ENCODE peak calls at places on chromosomes 7 and 10, in eight cellular contexts. T is stimulated activated CD8-positive, alpha-beta memory T cell treated with anti-CD3 and anti-CD28 coated beads, Interleukin-15, amount 100 ng/mL, for 24 hours; Q is stimulated activated CD4-positive, alpha-beta T cell treated with anti-CD3 and anti-CD28 coated beads, TNF-alpha, amount 100 ng/mL, for 24 hours; C is Daoy; X is pancreas; P is non-pigmented ciliary epithelial cell; E is stimulated activated naive B cell treated with anti-CD40 and anti-IgM and Interleukin-4, amounts not matched to agents 10 μg/mL and 1 μg/mL and 100 μg/mL, for 72 hours; I is Right ventricle myocardium superior. F is an unnamed sample.

GRCh38 chr10:62079885-62080559 is 178.5 kb downstream of the ARID5B start:
- DNase-seq in T (no peak), Q (no peak), I (no peak), E (peak), C (no peak), P (no peak), X (no peak), F (no peak)

GRCh38 chr10:49272251-49273081 is 26.5 kb upstream of the C10orf71 start:
- DNase-seq in E (peak), X (no peak), T (no peak), P (no peak), Q (no peak), C (peak), I (peak), F (no peak)

GRCh38 chr10:62082729-62083412 is 181.4 kb downstream of the ARID5B start:
- DNase-seq in X (no peak), I (no peak), Q (peak), E (peak), T (no peak), P (no peak), C (peak), F (no peak)

GRCh38 chr7:142880886-142881505 is 4.5 kb downstream of the TRPV6 start:
- DNase-seq in I (no peak), X (no peak), T (no peak), E (peak), C (peak), P (no peak), Q (peak), F (no peak)

GRCh38 chr10:60894816-60895215 is 49.2 kb downstream of the RHOBTB1 start:
- DNase-seq in E (no peak), T (no peak), Q (no peak), C (no peak), P (no peak), I (no peak), X (no peak), F (no peak)

GRCh38 chr10:6423004-6423403 is 157.1 kb downstream of the PRKCQ start:
- DNase-seq in P (no peak), E (no peak), Q (peak), X (no peak), I (no peak), T (no peak), C (peak), F (no peak)

GRCh38 chr10:102519246-102519805 is 15.6 kb downstream of the SUFU start:
- DNase-seq in X (no peak), T (no peak), C (no peak), E (no peak), P (no peak), I (no peak), Q (no peak), F (no peak)

GRCh38 chr7:80614911-80615310 is 23.5 kb upstream of the CD36 start:
- DNase-seq in C (no peak), I (no peak), T (no peak), Q (no peak), X (no peak), E (no peak), P (no peak), F (peak)

GRCh38 chr10:69766161-69766910 is 35.4 kb upstream of the COL13A1 start:
- DNase-seq in C (no peak), P (no peak), Q (no peak), E (no peak), T (no peak), X (no peak), I (peak), F (no peak)

GRCh38 chr10:27679996-27680395 is 65.6 kb downstream of the MKX start:
- DNase-seq in P (no peak), C (no peak), Q (no peak), E (no peak), I (no peak), X (no peak), T (no peak), F (no peak)

GRCh38 chr7:33050425-33051318 is 11.9 kb downstream of the NT5C3A start:
- DNase-seq in I (no peak), Q (no peak), T (no peak), C (peak), P (no peak), X (no peak), E (no peak), F (no peak)

GRCh38 chr10:91350651-91351081 is 59.5 kb upstream of the HECTD2 start:
- DNase-seq in Q (no peak), E (no peak), X (no peak), P (no peak), C (no peak), T (no peak), I (no peak), F (no peak)

GRCh38 chr10:101573885-101574284 is 14.2 kb downstream of the POLL start:
- DNase-seq in C (no peak), P (no peak), X (no peak), T (no peak), E (no peak), Q (no peak), I (no peak), F (no peak)

GRCh38 chr7:108001759-108002725 is 919 bp downstream of the LAMB1 start:
- DNase-seq in X (peak), P (no peak), Q (no peak), I (no peak), T (no peak), C (peak), E (no peak), F (no peak)

GRCh38 chr7:34091330-34091917 is 186.1 kb downstream of the BMPER start:
- DNase-seq in P (no peak), C (peak), T (no peak), E (no peak), Q (no peak), X (no peak), I (no peak), F (no peak)

GRCh38 chr7:2968176-2968575 is 75.5 kb downstream of the CARD11 start:
- DNase-seq in C (no peak), I (no peak), Q (no peak), E (no peak), T (no peak), X (no peak), P (no peak), F (no peak)

GRCh38 chr10:25815999-25816768 is 117.8 kb upstream of the MYO3A start:
- DNase-seq in Q (no peak), T (no peak), E (no peak), C (peak), I (no peak), P (no peak), X (no peak), F (no peak)

GRCh38 chr7:44155191-44156185 is 14.4 kb upstream of the MYL7 start:
- DNase-seq in C (no peak), X (no peak), I (no peak), P (no peak), T (no peak), E (no peak), Q (no peak), F (no peak)

GRCh38 chr10:47165168-47165710 is 134.8 kb upstream of the GDF10 start:
- DNase-seq in T (no peak), I (no peak), E (no peak), P (no peak), X (no peak), C (no peak), Q (no peak), F (no peak)

GRCh38 chr7:13217762-13218161 is 530.3 kb downstream of the ARL4A start:
- DNase-seq in P (no peak), E (no peak), Q (no peak), C (no peak), I (no peak), T (no peak), X (no peak), F (no peak)

GRCh38 chr7:141262101-141262819 is 188.4 kb downstream of the TMEM178B start:
- DNase-seq in E (no peak), T (no peak), C (no peak), I (no peak), Q (no peak), X (no peak), P (no peak), F (no peak)

GRCh38 chr7:94094298-94094697 is 90.1 kb upstream of the BET1 start:
- DNase-seq in P (no peak), T (no peak), Q (no peak), E (no peak), X (no peak), I (no peak), C (no peak), F (no peak)